ENCODE peak calls at places on chromosomes 4 and X, in eight cellular contexts. C is left ventricle myocardium inferior; B is heart left ventricle; L is activated CD8-positive, alpha-beta T cell treated with anti-CD3 and anti-CD28 coated beads for 36 hours; A is Caco-2; V is AG10803; U is sigmoid colon; X is tibial nerve. I is an unnamed sample.

GRCh38 chr4:188297873-188298272 is 158.6 kb downstream of the TRIML1 start:
- DNase-seq in V (peak), B (no peak), C (no peak), A (no peak), X (no peak), U (no peak), L (no peak), I (no peak)

GRCh38 chrX:125327891-125328290 is 8.2 kb downstream of the TEX13C start:
- DNase-seq in A (no peak), U (no peak), X (no peak), V (no peak), B (no peak), L (no peak), C (no peak), I (no peak)

GRCh38 chr4:78083035-78083434 is 25.9 kb downstream of the FRAS1 start:
- DNase-seq in X (no peak), L (no peak), B (no peak), A (no peak), U (no peak), V (no peak), C (no peak), I (no peak)

GRCh38 chrX:13288671-13289070 is 31.2 kb downstream of the ATXN3L start:
- DNase-seq in U (no peak), L (no peak), C (no peak), X (no peak), B (no peak), A (no peak), V (no peak), I (no peak)

GRCh38 chrX:115561605-115562491 is 874 bp downstream of the PLS3 start:
- DNase-seq in V (peak), B (peak), L (peak), A (peak), X (peak), C (peak), U (peak), I (peak)

GRCh38 chrX:69066966-69067525 is 98.2 kb downstream of the PJA1 start:
- DNase-seq in U (peak), L (no peak), V (peak), X (no peak), C (no peak), B (no peak), A (no peak), I (no peak)

GRCh38 chr4:52869196-52869595 is 7.1 kb downstream of the RASL11B start:
- DNase-seq in A (no peak), U (peak), B (peak), X (no peak), V (peak), L (no peak), C (peak), I (no peak)

GRCh38 chrX:129678881-129679195 is 24.1 kb upstream of the APLN start:
- DNase-seq in X (no peak), U (no peak), L (no peak), C (no peak), V (no peak), B (no peak), A (no peak), I (no peak)

GRCh38 chr4:7415927-7416686 is 18.6 kb downstream of the PSAPL1 start:
- DNase-seq in V (no peak), C (peak), L (no peak), U (peak), X (no peak), A (no peak), B (no peak), I (no peak)

GRCh38 chr4:89283226-89283974 is 24.2 kb downstream of the GPRIN3 start:
- DNase-seq in X (no peak), B (no peak), V (peak), L (peak), C (no peak), U (no peak), A (no peak), I (no peak)

GRCh38 chr4:138114434-138114833 is 127.7 kb downstream of the SLC7A11 start:
- DNase-seq in L (no peak), A (no peak), C (no peak), B (no peak), U (no peak), V (no peak), X (no peak), I (no peak)

GRCh38 chr4:42513748-42514490 is 116.6 kb downstream of the SHISA3 start:
- DNase-seq in A (no peak), X (no peak), V (no peak), U (no peak), L (no peak), B (no peak), C (no peak), I (no peak)

GRCh38 chrX:80207327-80207726 is 192.8 kb downstream of the TBX22 start:
- DNase-seq in U (no peak), B (no peak), A (no peak), V (no peak), C (no peak), L (no peak), X (no peak), I (no peak)

GRCh38 chr4:48337726-48338125 is 3.6 kb upstream of the SLAIN2 start:
- DNase-seq in C (no peak), L (no peak), X (no peak), U (no peak), V (no peak), A (no peak), B (no peak), I (no peak)

GRCh38 chrX:50971390-50971789 is 60.9 kb downstream of the BMP15 start:
- DNase-seq in U (no peak), V (peak), X (no peak), C (no peak), B (no peak), L (peak), A (no peak), I (no peak)

GRCh38 chr4:86991998-86992397 is 57.2 kb downstream of the AFF1 start:
- DNase-seq in A (no peak), X (no peak), U (no peak), V (no peak), B (no peak), L (no peak), C (no peak), I (no peak)

GRCh38 chr4:166482755-166483154 is 609.7 kb downstream of the TLL1 start:
- DNase-seq in C (no peak), X (no peak), L (no peak), B (no peak), A (no peak), U (no peak), V (no peak), I (no peak)

GRCh38 chr4:81455895-81456294 is 15.8 kb downstream of the RASGEF1B start:
- DNase-seq in A (no peak), B (no peak), X (no peak), U (no peak), C (no peak), V (no peak), L (no peak), I (no peak)

GRCh38 chr4:16114546-16114945 is 30.7 kb upstream of the PROM1 start:
- DNase-seq in A (no peak), X (no peak), U (no peak), V (no peak), C (no peak), B (no peak), L (no peak), I (no peak)

GRCh38 chr4:40621592-40622512 is 7.8 kb downstream of the RBM47 start:
- DNase-seq in B (peak), V (peak), U (peak), A (peak), X (peak), L (peak), C (peak), I (no peak)

GRCh38 chr4:166996216-166996615 is 238.1 kb downstream of the SPOCK3 start:
- DNase-seq in U (no peak), V (no peak), L (no peak), B (no peak), A (no peak), X (no peak), C (no peak), I (no peak)

GRCh38 chr4:162644346-162644745 is 480.5 kb upstream of the FSTL5 start:
- DNase-seq in X (no peak), L (no peak), V (peak), B (no peak), C (no peak), A (no peak), U (no peak), I (no peak)

GRCh38 chr4:181301735-181302380 is 941.3 kb upstream of the TENM3 start:
- DNase-seq in A (peak), X (no peak), L (peak), U (no peak), V (peak), C (peak), B (no peak), I (peak)

GRCh38 chrX:97026406-97026805 is 142.7 kb downstream of the RPA4 start:
- DNase-seq in L (no peak), V (no peak), X (no peak), B (no peak), C (no peak), A (no peak), U (no peak), I (no peak)

GRCh38 chr4:40349561-40350198 is 14.5 kb downstream of the CHRNA9 start:
- DNase-seq in X (no peak), C (no peak), U (no peak), A (no peak), B (no peak), V (peak), L (no peak), I (no peak)

GRCh38 chrX:16785247-16786138 is 773 bp upstream of the TXLNG start:
- DNase-seq in A (no peak), C (no peak), U (peak), X (peak), B (peak), L (peak), V (no peak), I (peak)

GRCh38 chr4:144734522-144734921 is 88.6 kb downstream of the HHIP start:
- DNase-seq in U (no peak), A (no peak), B (no peak), C (no peak), X (no peak), L (no peak), V (peak), I (no peak)

GRCh38 chr4:6256141-6256540 is 13.5 kb upstream of the WFS1 start:
- DNase-seq in L (no peak), X (no peak), V (no peak), A (no peak), U (no peak), B (no peak), C (no peak), I (no peak)

GRCh38 chr4:53676402-53676871 is 85.2 kb upstream of the LNX1 start:
- DNase-seq in X (no peak), U (no peak), L (no peak), B (no peak), V (peak), A (no peak), C (no peak), I (no peak)

GRCh38 chrX:109742722-109743121 is 9.7 kb upstream of the ACSL4 start:
- DNase-seq in B (no peak), L (no peak), V (no peak), A (no peak), X (no peak), C (no peak), U (no peak), I (no peak)

GRCh38 chr4:105198541-105198940 is 51.9 kb downstream of the TET2 start:
- DNase-seq in V (peak), L (no peak), X (no peak), B (no peak), U (no peak), C (no peak), A (no peak), I (no peak)

GRCh38 chr4:39114436-39114835 is 52.4 kb downstream of the KLHL5 start:
- DNase-seq in V (no peak), A (no peak), L (no peak), X (no peak), C (no peak), B (no peak), U (no peak), I (no peak)

GRCh38 chr4:85603437-85604336 is 128.7 kb downstream of the ARHGAP24 start:
- DNase-seq in B (no peak), V (peak), X (no peak), L (no peak), A (no peak), C (no peak), U (no peak), I (no peak)

GRCh38 chr4:3013839-3014350 is 50.5 kb downstream of the GRK4 start:
- DNase-seq in X (no peak), U (no peak), L (peak), B (no peak), V (no peak), A (peak), C (no peak), I (no peak)
- TF ChIP-seq CTCF in X (no peak), U (no peak), L (no peak), B (no peak), V (no peak), A (no peak), C (no peak), I (no peak)

DNA sequence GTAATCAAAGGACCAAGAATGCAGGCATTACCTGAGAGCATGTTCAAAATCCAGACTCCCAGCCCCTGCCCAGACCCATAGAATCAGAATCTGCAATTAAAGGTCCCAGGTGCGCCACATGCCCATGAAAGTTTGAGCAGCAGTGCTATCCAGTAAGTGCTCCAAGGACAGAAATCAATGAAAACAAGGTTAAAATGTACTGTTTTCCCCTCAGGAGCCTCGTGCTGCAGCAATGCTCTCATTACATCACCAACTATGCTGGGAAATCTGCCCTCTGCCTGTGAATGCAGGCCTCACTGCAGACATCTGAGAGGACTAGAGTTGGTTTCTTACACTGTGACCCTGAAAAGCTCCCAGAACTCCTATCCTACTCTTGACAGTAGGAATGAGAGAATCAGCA is 21.1 kb downstream of the ANXA5 start:
- DNase-seq in X (no peak), L (no peak), U (no peak), B (no peak), V (peak), C (no peak), A (no peak), I (no peak)
- TF ChIP-seq CTCF in X (no peak), L (no peak), U (no peak), B (peak), V (peak), C (peak), A (peak), I (no peak)

GRCh38 chrX:106611682-106612402 is at the start of gene RADX:
- DNase-seq in C (peak), V (peak), U (peak), X (peak), L (peak), A (peak), B (peak), I (peak)
- TF ChIP-seq CTCF in C (no peak), V (no peak), U (no peak), X (no peak), L (no peak), A (no peak), B (no peak), I (no peak)

GRCh38 chr4:184097240-184097619 is 120.4 kb downstream of the ENPP6 start:
- DNase-seq in A (no peak), X (peak), B (peak), U (peak), L (peak), C (peak), V (peak), I (no peak)
- TF ChIP-seq CTCF in A (no peak), X (peak), B (peak), U (peak), L (peak), C (peak), V (peak), I (no peak)

DNA sequence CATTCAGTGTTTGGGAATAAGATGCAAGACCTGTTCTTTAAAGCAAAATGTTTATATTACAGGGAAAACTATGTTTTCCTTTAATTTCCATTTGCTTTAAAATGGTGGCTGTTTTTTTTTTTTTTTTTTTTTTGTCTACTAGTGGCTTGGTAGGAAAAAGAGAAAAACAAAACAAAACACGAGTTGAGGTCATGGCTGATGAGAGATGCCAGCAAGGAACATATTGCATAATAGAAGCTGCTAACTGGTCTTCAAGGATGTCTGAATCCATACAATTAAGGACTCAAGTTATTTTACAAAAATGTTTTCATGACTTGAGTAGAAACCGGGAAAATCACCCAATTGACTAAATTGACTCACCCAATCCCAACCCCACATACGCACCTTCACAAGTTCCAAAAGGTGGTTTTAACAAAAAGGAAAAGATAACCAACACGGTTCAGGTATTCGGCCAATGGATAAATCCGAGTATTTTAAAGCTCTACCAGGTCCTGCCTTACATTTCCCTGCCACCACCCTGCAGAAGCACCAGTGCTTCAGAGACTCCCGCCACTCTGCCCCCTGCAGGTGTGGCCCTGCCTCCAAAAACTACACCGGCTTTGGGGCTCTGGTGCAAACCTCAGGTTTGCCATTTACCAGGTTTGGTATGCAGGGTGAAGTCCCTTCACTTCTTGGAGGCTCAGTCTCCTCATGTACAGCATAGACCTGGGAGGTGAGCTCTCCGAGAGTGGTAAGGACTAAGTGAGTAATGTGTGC is 27.1 kb downstream of the PIR start:
- DNase-seq in L (peak), C (no peak), U (no peak), A (no peak), X (no peak), V (peak), B (no peak), I (no peak)
- TF ChIP-seq CTCF in L (no peak), C (peak), U (no peak), A (peak), X (no peak), V (no peak), B (no peak), I (no peak)

DNA sequence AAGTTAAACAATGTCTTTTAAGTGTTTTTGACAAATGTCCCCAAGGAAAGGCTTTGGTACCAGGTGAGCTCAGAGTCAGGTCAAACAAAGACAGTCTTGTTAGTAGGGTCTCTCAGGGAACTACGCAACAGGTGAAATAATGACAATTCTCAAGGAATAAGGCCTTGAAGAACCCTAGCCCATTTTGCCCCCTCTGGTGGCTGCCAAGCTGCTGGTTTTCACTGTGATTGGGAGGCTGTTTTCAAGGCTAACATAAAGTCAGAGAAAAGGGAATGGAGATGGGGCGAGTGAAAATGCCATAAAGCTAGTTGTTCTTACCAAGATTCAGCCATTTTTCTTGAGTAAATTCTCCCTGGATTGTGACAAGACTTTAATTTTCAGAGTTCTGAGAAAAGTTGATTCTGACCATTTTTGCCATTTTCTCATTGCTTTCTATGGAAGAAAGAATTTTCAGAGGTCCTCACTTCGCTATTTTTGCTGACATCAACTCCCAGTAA is 58.7 kb downstream of the RWDD4 start:
- DNase-seq in A (no peak), V (no peak), U (no peak), L (peak), C (no peak), X (no peak), B (no peak), I (no peak)
- TF ChIP-seq CTCF in A (peak), V (peak), U (no peak), L (no peak), C (peak), X (no peak), B (no peak), I (no peak)

GRCh38 chrX:152821145-152821765 is 9.3 kb downstream of the CETN2 start:
- DNase-seq in A (peak), B (no peak), C (no peak), X (no peak), L (peak), V (peak), U (no peak), I (no peak)
- TF ChIP-seq CTCF in A (peak), B (peak), C (peak), X (peak), L (peak), V (peak), U (no peak), I (peak)

I was measured in mesothelial cell of epicardium.